ENCODE peak calls at places on chromosomes 5 and 9, in nine cellular contexts. K is mammary epithelial cell; U is LoVo; O is BJ; L is NCI-H460; M is NCI-H1694; B is SW 1271; Q is NCI-H2081 treated with DMSO at 0.1 percent for 48 hours; J is effector CD8-positive, alpha-beta T cell. G is an unnamed sample.

GRCh38 chr5:54905942-54906537 is 79.4 kb downstream of the ESM1 start:
- DNase-seq in O (peak; percentile 31), B (peak; percentile 50), Q (no peak), M (peak; percentile 57), L (peak; percentile 63), U (peak; percentile 50), K (peak; percentile 38), J (peak; percentile 55), G (peak; percentile 73)

GRCh38 chr5:51347704-51348103 is 35.5 kb upstream of the ISL1 start:
- DNase-seq in L (no peak), K (no peak), M (peak; percentile 13), J (no peak), O (no peak), U (no peak), Q (no peak), B (no peak), G (no peak)

GRCh38 chr5:88934401-88934800 is 51.4 kb upstream of the MEF2C start:
- DNase-seq in O (no peak), J (no peak), K (no peak), B (no peak), U (no peak), L (no peak), M (no peak), Q (no peak), G (no peak)

GRCh38 chr9:92263131-92263530 is 30.4 kb downstream of the IARS1 start:
- DNase-seq in U (no peak), Q (no peak), L (no peak), M (no peak), O (no peak), J (no peak), B (no peak), K (no peak), G (no peak)

GRCh38 chr9:13817754-13818278 is 496.1 kb downstream of the NFIB start:
- DNase-seq in K (no peak), L (no peak), U (no peak), B (no peak), M (no peak), O (no peak), J (no peak), Q (no peak), G (peak; percentile 9)

GRCh38 chr5:170278611-170279500 is 18.7 kb downstream of the LCP2 start:
- DNase-seq in B (no peak), K (no peak), O (no peak), Q (no peak), J (peak; percentile 69), L (no peak), U (no peak), M (no peak), G (no peak)

GRCh38 chr9:94697972-94698581 is 28.4 kb upstream of the AOPEP start:
- DNase-seq in U (peak; percentile 18), Q (no peak), O (no peak), M (no peak), B (no peak), L (no peak), J (no peak), K (peak; percentile 41), G (peak; percentile 50)

GRCh38 chr5:160463775-160464465 is 42.3 kb downstream of the PTTG1 start:
- DNase-seq in B (peak; percentile 78), K (peak; percentile 82), J (no peak), M (no peak), L (peak; percentile 14), U (no peak), Q (no peak), O (peak; percentile 63), G (peak; percentile 67)

G was measured in AG10803.